ENCODE peak calls at places on chromosomes 13 and 19, in six cellular contexts. T is AG10803, E is AG09309, C is neural progenitor cell, U is GF-D8, D is heart right ventricle. K is an unnamed sample.

GRCh38 chr13:38417727-38418126 is 68.1 kb downstream of the UFM1 start:
- DNase-seq in U (no peak), C (peak), E (no peak), T (peak), D (no peak), K (no peak)

GRCh38 chr13:41004875-41005693 is 14.0 kb downstream of the ELF1 start:
- DNase-seq in D (no peak), E (no peak), U (peak), C (no peak), T (peak), K (no peak)

GRCh38 chr13:34246511-34246910 is 428.6 kb downstream of the RFC3 start:
- DNase-seq in T (peak), U (no peak), D (no peak), C (no peak), E (no peak), K (no peak)

GRCh38 chr13:41065098-41065497 is 3.8 kb downstream of the WBP4 start:
- DNase-seq in E (peak), T (peak), C (no peak), U (no peak), D (no peak), K (no peak)

GRCh38 chr19:52520013-52520412 is 7.5 kb upstream of the ZNF808 start:
- DNase-seq in E (no peak), C (peak), T (no peak), D (no peak), U (no peak), K (no peak)

GRCh38 chr13:51412431-51412830 is 40.4 kb downstream of the INTS6 start:
- DNase-seq in T (no peak), E (no peak), U (no peak), D (no peak), C (no peak), K (no peak)

GRCh38 chr13:99983401-99984133 is 2.0 kb downstream of the ZIC2 start:
- DNase-seq in D (no peak), C (peak), E (no peak), U (no peak), T (no peak), K (no peak)

GRCh38 chr13:87094646-87095045 is 576.5 kb upstream of the SLITRK5 start:
- DNase-seq in D (no peak), E (no peak), C (peak), U (no peak), T (peak), K (no peak)

GRCh38 chr13:62038214-62038613 is 622.6 kb upstream of the PCDH20 start:
- DNase-seq in U (no peak), E (no peak), D (no peak), T (no peak), C (no peak), K (no peak)

GRCh38 chr13:27476943-27477681 is 26.7 kb upstream of the MTIF3 start:
- DNase-seq in U (no peak), T (peak), E (no peak), D (no peak), C (no peak), K (peak)

GRCh38 chr13:68927387-68928026 is 1180.1 kb upstream of the ATXN8OS start:
- DNase-seq in C (peak), T (no peak), U (no peak), D (no peak), E (no peak), K (no peak)

GRCh38 chr19:33740811-33741396 is 55.8 kb upstream of the KCTD15 start:
- DNase-seq in T (peak), U (no peak), D (no peak), C (peak), E (peak), K (peak)

K was measured in mucosa of gallbladder.